ENCODE peak calls at places on chromosome 7, in seven cellular contexts. Q is cardiac muscle cell, I is psoas muscle, H is heart left ventricle, N is neural progenitor cell, E is tibial nerve, F is esophagus squamous epithelium. C is an unnamed sample. For H3K9me3, the result is how much of the 10 kb centered on the place peaks cover.

GRCh38 chr7:90092467-90092866 is 61.8 kb upstream of the STEAP1 start:
- DNase-seq in Q (no peak), I (no peak), H (no peak), N (no peak), E (no peak), F (no peak), C (no peak)

GRCh38 chr7:148185050-148185449 is 405.5 kb upstream of the C7orf33 start:
- DNase-seq in Q (peak), I (no peak), H (no peak), N (no peak), E (no peak), F (no peak), C (peak)

GRCh38 chr7:100679927-100680588 is 6.5 kb downstream of the GNB2 start:
- DNase-seq in Q (peak), I (peak), H (no peak), N (no peak), E (peak), F (no peak), C (peak)

GRCh38 chr7:154794147-154794780 is 208.7 kb downstream of the PAXIP1 start:
- DNase-seq in Q (no peak), I (no peak), H (no peak), N (peak), E (no peak), F (no peak), C (peak)

GRCh38 chr7:96282835-96283234 is 39.1 kb downstream of the SLC25A13 start:
- DNase-seq in Q (no peak), I (no peak), H (no peak), N (no peak), E (no peak), F (no peak), C (no peak)

GRCh38 chr7:24831240-24831639 is 74.0 kb upstream of the GSDME start:
- DNase-seq in Q (peak), I (no peak), H (no peak), N (no peak), E (no peak), F (no peak), C (no peak)

GRCh38 chr7:133669061-133669455 is 416.2 kb downstream of the EXOC4 start:
- DNase-seq in Q (no peak), I (no peak), H (no peak), N (no peak), E (no peak), F (no peak), C (no peak)

GRCh38 chr7:100894860-100895700 is 608 bp downstream of the ACHE start:
- DNase-seq in Q (no peak), I (peak), H (no peak), N (peak), E (no peak), F (no peak), C (no peak)

GRCh38 chr7:24965831-24966708 is 13.9 kb downstream of the OSBPL3 start:
- DNase-seq in Q (no peak), I (no peak), H (no peak), N (peak), E (no peak), F (no peak), C (no peak)

GRCh38 chr7:155392726-155393570 is 65.0 kb upstream of the EN2 start:
- DNase-seq in Q (no peak), I (peak), H (no peak), N (no peak), E (no peak), F (no peak), C (no peak)

GRCh38 chr7:5627745-5628547 is 153.5 kb downstream of the RNF216 start:
- DNase-seq in Q (no peak), I (no peak), H (no peak), N (no peak), E (no peak), F (no peak), C (no peak)

GRCh38 chr7:101724957-101725356 is 92.5 kb upstream of the CUX1 start:
- DNase-seq in Q (no peak), I (no peak), H (no peak), N (no peak), E (no peak), F (no peak), C (no peak)

GRCh38 chr7:45581271-45581780 is 7.2 kb downstream of the ADCY1 start:
- DNase-seq in Q (no peak), I (no peak), H (no peak), N (no peak), E (no peak), F (no peak), C (no peak)

GRCh38 chr7:26151953-26152781 is at the start of gene NFE2L3:
- DNase-seq in Q (peak), I (peak), H (peak), N (peak), E (peak), F (peak), C (peak)

GRCh38 chr7:50156163-50156562 is 63.1 kb upstream of the ZPBP start:
- DNase-seq in Q (no peak), I (no peak), H (no peak), N (no peak), E (no peak), F (no peak), C (no peak)

GRCh38 chr7:128404826-128405344 is 4.9 kb downstream of the IMPDH1 start:
- DNase-seq in Q (no peak), I (no peak), H (no peak), N (no peak), E (no peak), F (no peak), C (no peak)

GRCh38 chr7:66664590-66665293 is 36.1 kb downstream of the KCTD7 start:
- DNase-seq in Q (no peak), I (no peak), H (no peak), N (no peak), E (no peak), F (no peak), C (no peak)

GRCh38 chr7:100897111-100897608 is 1.5 kb upstream of the ACHE start:
- DNase-seq in Q (peak), I (peak), H (no peak), N (peak), E (no peak), F (no peak), C (no peak)

GRCh38 chr7:35624299-35625186 is 70.4 kb downstream of the HERPUD2 start:
- DNase-seq in Q (peak), I (no peak), H (peak), N (peak), E (no peak), F (no peak), C (peak)

GRCh38 chr7:2955177-2955768 is 88.4 kb downstream of the CARD11 start:
- DNase-seq in Q (no peak), I (no peak), H (no peak), N (no peak), E (no peak), F (no peak), C (no peak)

GRCh38 chr7:2048531-2048930 is 184.2 kb downstream of the MAD1L1 start:
- DNase-seq in Q (no peak), I (peak), H (no peak), N (no peak), E (no peak), F (no peak), C (no peak)

GRCh38 chr7:73742753-73743641 is 4.4 kb upstream of the ABHD11 start:
- DNase-seq in Q (no peak), I (no peak), H (no peak), N (peak), E (no peak), F (no peak), C (no peak)

GRCh38 chr7:1168422-1168821 is 8.4 kb upstream of the ZFAND2A start:
- DNase-seq in Q (no peak), I (no peak), H (no peak), N (no peak), E (no peak), F (no peak), C (no peak)

GRCh38 chr7:886626-887487 is 10.5 kb downstream of the GET4 start:
- DNase-seq in Q (no peak), I (peak), H (peak), N (no peak), E (no peak), F (no peak), C (no peak)

GRCh38 chr7:25820432-25821040 is 331.5 kb upstream of the NFE2L3 start:
- DNase-seq in Q (no peak), I (no peak), H (no peak), N (peak), E (no peak), F (no peak), C (no peak)

GRCh38 chr7:80499350-80499955 is 12.4 kb downstream of the GNAT3 start:
- DNase-seq in Q (peak), I (peak), H (peak), N (no peak), E (no peak), F (no peak), C (peak)

GRCh38 chr7:82247814-82248433 is 195.7 kb downstream of the CACNA2D1 start:
- DNase-seq in Q (peak), I (no peak), H (no peak), N (peak), E (no peak), F (no peak), C (no peak)

GRCh38 chr7:1567082-1567771 is 2.6 kb downstream of the PSMG3 start:
- DNase-seq in Q (no peak), I (peak), H (no peak), N (no peak), E (peak), F (no peak), C (no peak)

DNA sequence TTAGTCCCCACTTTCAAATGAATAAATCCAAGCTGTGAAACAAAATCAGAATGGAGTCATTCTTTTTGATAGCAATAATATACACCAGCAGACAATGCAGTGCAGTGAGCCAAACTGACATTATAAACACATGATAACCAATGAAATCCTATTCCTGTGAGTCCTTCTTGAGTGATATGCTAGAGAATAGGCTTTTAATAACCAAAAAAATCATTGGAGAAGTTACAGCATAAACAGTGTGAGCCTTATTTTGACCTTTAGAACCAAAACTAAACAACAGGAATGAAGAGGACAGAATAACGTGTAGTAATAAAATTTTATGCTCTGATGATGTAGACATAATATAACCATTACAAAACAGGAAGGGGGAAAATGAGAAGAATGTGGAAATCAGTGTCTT is 8.7 kb downstream of the HUS1 start:
- DNase-seq in Q (no peak), I (no peak), H (no peak), N (no peak), E (no peak), F (no peak), C (no peak)
- H3K27ac ChIP-seq in Q (no peak), I (peak), H (peak), N (no peak), E (peak), F (peak), C (peak)

DNA sequence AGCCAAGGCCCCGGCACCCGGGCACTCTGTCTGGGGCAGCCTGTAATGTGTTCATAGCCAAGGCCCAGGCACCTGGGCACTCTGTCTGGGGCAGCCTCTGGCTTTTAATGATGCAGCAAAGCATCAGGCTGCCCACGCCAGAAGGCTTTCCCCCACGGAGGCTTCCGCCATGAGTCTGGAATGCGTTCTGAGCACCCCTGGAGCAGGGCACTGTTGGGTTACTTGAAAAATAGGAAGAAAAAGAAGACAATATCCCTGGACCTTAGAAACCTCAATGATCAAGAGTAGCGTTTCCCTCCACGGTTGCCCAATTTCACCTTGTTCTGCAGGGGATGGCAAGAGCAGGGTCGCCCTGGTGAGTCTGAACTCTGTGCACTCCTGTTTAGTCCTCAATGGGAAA is 565.0 kb downstream of the PTPRN2 start:
- DNase-seq in Q (no peak), I (no peak), H (no peak), N (no peak), E (no peak), F (no peak), C (no peak)
- H3K9me3 ChIP-seq in Q (under half), I (under half), H (under half), N (under half), E (under half), F (under half), C (under half)

GRCh38 chr7:142500364-142500763 is 242.5 kb upstream of the PRSS58 start:
- DNase-seq in Q (no peak), I (no peak), H (no peak), N (no peak), E (no peak), F (no peak), C (no peak)
- H3K27ac ChIP-seq in Q (no peak), I (no peak), H (no peak), N (no peak), E (no peak), F (no peak), C (no peak)

DNA sequence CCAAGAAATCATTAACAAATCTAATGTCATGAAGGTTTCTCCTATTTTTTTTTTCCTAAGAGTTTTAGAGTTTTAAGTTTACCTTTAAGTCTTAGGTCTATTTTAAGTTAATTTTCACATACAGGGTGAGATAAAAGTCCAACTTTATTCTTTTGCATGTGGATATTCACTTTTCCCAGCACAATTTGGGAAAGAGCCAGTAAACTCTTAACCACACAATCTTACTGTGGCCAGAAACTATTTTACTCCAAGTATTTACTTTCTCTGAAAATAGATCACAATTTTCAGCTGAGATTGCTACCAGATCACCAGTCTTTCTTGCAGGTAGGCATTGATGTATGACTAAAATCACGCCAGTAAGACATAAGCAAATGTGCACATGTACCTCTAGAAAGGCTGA is 728.5 kb downstream of the TNS3 start:
- DNase-seq in Q (peak), I (no peak), H (no peak), N (no peak), E (no peak), F (no peak), C (no peak)
- H3K9me3 ChIP-seq in Q (under half), I (under half), H (under half), N (under half), E (under half), F (under half), C (under half)

GRCh38 chr7:102888561-102889233 is 24.1 kb upstream of the LRRC17 start:
- DNase-seq in Q (no peak), I (no peak), H (no peak), N (no peak), E (no peak), F (no peak), C (no peak)

GRCh38 chr7:102889836-102890235 is 23.0 kb upstream of the LRRC17 start:
- DNase-seq in Q (peak), I (no peak), H (no peak), N (no peak), E (no peak), F (no peak), C (no peak)

GRCh38 chr7:102891693-102892261 is 21.0 kb upstream of the LRRC17 start:
- DNase-seq in Q (peak), I (peak), H (peak), N (no peak), E (no peak), F (no peak), C (peak)

GRCh38 chr7:102890971-102891692 is 21.7 kb upstream of the LRRC17 start:
- DNase-seq in Q (no peak), I (no peak), H (no peak), N (no peak), E (no peak), F (no peak), C (no peak)

GRCh38 chr7:102890292-102890970 is 22.4 kb upstream of the LRRC17 start:
- DNase-seq in Q (peak), I (no peak), H (peak), N (no peak), E (no peak), F (no peak), C (no peak)
- H3K27ac ChIP-seq in Q (no peak), I (no peak), H (peak), N (no peak), E (no peak), F (no peak), C (no peak)

DNA sequence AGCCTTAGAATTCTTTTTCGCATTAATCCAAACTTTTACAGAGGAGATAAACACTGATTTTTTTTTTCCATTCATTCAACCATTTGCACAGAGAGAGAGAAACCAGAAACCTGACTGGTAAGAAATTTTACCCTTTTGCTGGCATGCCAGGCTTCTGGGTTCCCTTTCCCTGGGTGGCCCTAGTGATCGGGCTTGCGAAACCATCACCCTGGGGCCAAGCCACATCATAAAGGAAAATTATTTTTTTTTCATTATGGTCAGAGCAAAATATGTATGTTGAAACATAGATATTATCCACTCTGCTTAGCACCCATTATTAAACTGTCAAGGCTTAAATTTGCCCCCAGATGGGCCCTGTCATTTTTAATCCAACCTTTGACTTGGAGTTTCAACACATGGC is 55.4 kb upstream of the INHBA start:
- DNase-seq in Q (no peak), I (no peak), H (no peak), N (no peak), E (no peak), F (no peak), C (no peak)
- H3K9me3 ChIP-seq in Q (under half), I (under half), H (under half), N (under half), E (under half), F (under half), C (under half)

C was measured in adrenal gland.